ENCODE peak calls at places on chromosomes 3 and 15, in nine cellular contexts. B is myocyte; L is NCI-H748 treated with DMSO at 0.1 percent for 48 hours; S is SW480; V is AG04450; O is mammary epithelial cell; T is right cardiac atrium; C is Jurkat, Clone E6-1; F is heart right ventricle. W is an unnamed sample.

GRCh38 chr3:194135806-194136518 is at the start of gene HES1:
- DNase-seq in S (peak), T (peak), V (peak), O (peak), F (peak), B (peak), C (peak), L (peak), W (peak)

GRCh38 chr3:184472723-184473419 is 88.7 kb upstream of the EPHB3 start:
- DNase-seq in S (no peak), C (peak), F (peak), L (no peak), B (no peak), V (no peak), O (no peak), T (no peak), W (no peak)

GRCh38 chr15:79007066-79007465 is 62.2 kb upstream of the CTSH start:
- DNase-seq in F (peak), O (no peak), C (no peak), B (peak), L (no peak), S (no peak), T (peak), V (no peak), W (no peak)

GRCh38 chr3:30659270-30660127 is 53.1 kb downstream of the TGFBR2 start:
- DNase-seq in V (peak), F (no peak), C (no peak), T (no peak), L (no peak), B (peak), O (peak), S (peak), W (peak)

GRCh38 chr15:89342840-89343239 is 8.2 kb upstream of the POLG start:
- DNase-seq in F (no peak), B (no peak), T (no peak), V (no peak), L (no peak), O (no peak), C (no peak), S (no peak), W (no peak)

GRCh38 chr3:177195941-177196472 is 1.3 kb downstream of the TBL1XR1 start:
- DNase-seq in C (no peak), B (peak), O (no peak), V (no peak), T (no peak), F (peak), L (no peak), S (peak), W (no peak)

GRCh38 chr15:99475754-99476412 is 89.9 kb upstream of the MEF2A start:
- DNase-seq in O (no peak), C (no peak), L (no peak), B (no peak), S (no peak), V (no peak), F (no peak), T (no peak), W (no peak)

GRCh38 chr15:45402955-45403892 is 24.9 kb upstream of the GATM start:
- DNase-seq in L (no peak), O (peak), C (no peak), T (peak), V (no peak), S (peak), B (peak), F (peak), W (peak)

GRCh38 chr15:34847598-34847997 is 52.2 kb upstream of the ACTC1 start:
- DNase-seq in T (no peak), S (no peak), O (no peak), L (no peak), B (no peak), V (no peak), F (no peak), C (no peak), W (no peak)

GRCh38 chr3:84960581-84960980 is 1.8 kb downstream of the CADM2 start:
- DNase-seq in O (no peak), B (no peak), V (no peak), T (no peak), S (no peak), C (no peak), L (peak), F (no peak), W (no peak)

GRCh38 chr3:128341659-128342395 is 124.9 kb downstream of the DNAJB8 start:
- DNase-seq in F (no peak), T (no peak), O (no peak), S (no peak), C (no peak), B (no peak), L (no peak), V (no peak), W (no peak)

GRCh38 chr3:98574157-98574556 is 19.3 kb downstream of the CPOX start:
- DNase-seq in C (no peak), S (no peak), V (no peak), F (no peak), B (no peak), O (no peak), L (peak), T (no peak), W (no peak)

GRCh38 chr3:2097641-2098191 is 950 bp upstream of the CNTN4 start:
- DNase-seq in T (no peak), C (no peak), S (no peak), V (no peak), O (no peak), B (no peak), F (no peak), L (peak), W (no peak)

GRCh38 chr3:63128380-63128779 is 149.7 kb upstream of the SYNPR start:
- DNase-seq in S (no peak), L (no peak), B (no peak), O (no peak), C (no peak), T (no peak), F (no peak), V (no peak), W (no peak)

GRCh38 chr15:55669226-55669625 is 73.7 kb downstream of the PRTG start:
- DNase-seq in B (no peak), S (no peak), C (no peak), O (no peak), L (no peak), T (no peak), V (no peak), F (no peak), W (no peak)

GRCh38 chr15:72368895-72369294 is 6.9 kb downstream of the HEXA start:
- DNase-seq in C (no peak), T (peak), V (no peak), S (no peak), F (peak), B (no peak), O (no peak), L (no peak), W (no peak)

GRCh38 chr15:29345549-29346525 is 76.2 kb upstream of the NSMCE3 start:
- DNase-seq in S (no peak), C (no peak), V (no peak), T (no peak), B (no peak), F (no peak), O (no peak), L (no peak), W (no peak)

GRCh38 chr3:61733866-61734265 is 172.5 kb downstream of the PTPRG start:
- DNase-seq in T (no peak), V (no peak), B (peak), S (no peak), C (no peak), F (peak), O (no peak), L (no peak), W (no peak)

GRCh38 chr3:38579551-38580449 is 69.7 kb downstream of the SCN5A start:
- DNase-seq in B (peak), C (no peak), S (no peak), V (no peak), T (peak), O (no peak), F (peak), L (no peak), W (no peak)

GRCh38 chr3:71753716-71754609 is at the start of gene GPR27:
- DNase-seq in V (no peak), L (no peak), T (peak), O (peak), B (peak), S (no peak), F (no peak), C (no peak), W (no peak)

GRCh38 chr3:25040739-25041138 is 387.3 kb upstream of the RARB start:
- DNase-seq in F (no peak), O (no peak), B (no peak), V (no peak), C (no peak), T (no peak), S (no peak), L (no peak), W (no peak)

GRCh38 chr15:63109498-63110290 is 12.0 kb upstream of the LACTB start:
- DNase-seq in L (no peak), S (no peak), C (no peak), B (no peak), V (no peak), T (no peak), O (peak), F (no peak), W (no peak)

GRCh38 chr3:111077384-111077783 is 5.8 kb downstream of the NECTIN3 start:
- DNase-seq in T (no peak), L (no peak), S (no peak), B (no peak), C (no peak), O (no peak), V (no peak), F (no peak), W (no peak)

GRCh38 chr3:14533457-14533958 is 6.6 kb downstream of the GRIP2 start:
- DNase-seq in S (no peak), T (no peak), L (no peak), C (no peak), O (no peak), V (no peak), F (no peak), B (no peak), W (no peak)

GRCh38 chr3:13045904-13046568 is 27.2 kb downstream of the IQSEC1 start:
- DNase-seq in L (no peak), O (no peak), V (no peak), B (peak), F (peak), S (no peak), C (no peak), T (no peak), W (no peak)

GRCh38 chr15:34953851-34954250 is 15.7 kb downstream of the AQR start:
- DNase-seq in F (no peak), S (no peak), T (no peak), O (no peak), L (no peak), V (no peak), B (no peak), C (no peak), W (no peak)

GRCh38 chr3:135138776-135139175 is 343.7 kb downstream of the EPHB1 start:
- DNase-seq in V (no peak), S (no peak), F (no peak), L (no peak), T (no peak), C (no peak), O (no peak), B (no peak), W (no peak)

GRCh38 chr3:195148553-195148952 is 122.4 kb downstream of the XXYLT1 start:
- DNase-seq in L (no peak), V (no peak), O (no peak), B (no peak), S (no peak), F (no peak), T (no peak), C (no peak), W (no peak)

W was measured in HS-5.